ENCODE peak calls at places on chromosome 1, in nine cellular contexts. M, C, A, J, L, T, I, H and B are unnamed samples.

GRCh38 chr1:204369006-204369726 is 9.4 kb upstream of the PLEKHA6 start:
- DNase-seq in M (no peak), C (no peak), A (no peak), J (peak), L (no peak), T (no peak), I (no peak), H (no peak), B (no peak)

GRCh38 chr1:179169616-179170467 is 59.6 kb downstream of the ABL2 start:
- DNase-seq in M (no peak), C (peak), A (no peak), J (peak), L (no peak), T (peak), I (no peak), H (no peak), B (no peak)

GRCh38 chr1:151377150-151377884 is 4.8 kb upstream of the SELENBP1 start:
- DNase-seq in M (no peak), C (no peak), A (no peak), J (no peak), L (no peak), T (no peak), I (no peak), H (no peak), B (no peak)

GRCh38 chr1:41560496-41560895 is 76.0 kb upstream of the EDN2 start:
- DNase-seq in M (no peak), C (no peak), A (no peak), J (no peak), L (peak), T (no peak), I (no peak), H (no peak), B (no peak)

GRCh38 chr1:12542596-12543592 is 75.1 kb downstream of the DHRS3 start:
- DNase-seq in M (no peak), C (no peak), A (no peak), J (no peak), L (no peak), T (no peak), I (no peak), H (no peak), B (no peak)

GRCh38 chr1:230976825-230977747 is 1.6 kb downstream of the TTC13 start:
- DNase-seq in M (no peak), C (no peak), A (peak), J (peak), L (no peak), T (no peak), I (no peak), H (no peak), B (no peak)

GRCh38 chr1:228842094-228842775 is 107.0 kb downstream of the RHOU start:
- DNase-seq in M (no peak), C (peak), A (no peak), J (peak), L (peak), T (peak), I (peak), H (no peak), B (peak)

GRCh38 chr1:30535595-30536325 is 187.6 kb downstream of the MATN1 start:
- DNase-seq in M (no peak), C (no peak), A (no peak), J (no peak), L (no peak), T (no peak), I (no peak), H (no peak), B (no peak)

GRCh38 chr1:208842442-208842841 is 598.3 kb upstream of the PLXNA2 start:
- DNase-seq in M (no peak), C (no peak), A (no peak), J (no peak), L (no peak), T (no peak), I (no peak), H (no peak), B (no peak)

GRCh38 chr1:15579683-15580047 is 5.2 kb downstream of the AGMAT start:
- DNase-seq in M (no peak), C (no peak), A (no peak), J (no peak), L (no peak), T (no peak), I (no peak), H (no peak), B (no peak)